ENCODE peak calls at places on chromosomes 12 and 14, in five cellular contexts. One of them, this sample, is unnamed.

GRCh38 chr14:105470812-105471771 is 3.5 kb upstream of the CRIP2 start:
- DNase-seq in AG04450: no peak
- DNase-seq in right atrium auricular region: no peak
- DNase-seq in hepatocyte: no peak
- DNase-seq in suprapubic skin: no peak
- DNase-seq in this sample: no peak

GRCh38 chr14:40188006-40188405 is 755.8 kb upstream of the FBXO33 start:
- DNase-seq in hepatocyte: no peak
- DNase-seq in right atrium auricular region: no peak
- DNase-seq in AG04450: no peak
- DNase-seq in suprapubic skin: no peak
- DNase-seq in this sample: no peak

GRCh38 chr14:68817513-68818212 is 24.8 kb upstream of the ZFP36L1 start:
- DNase-seq in suprapubic skin: no peak
- DNase-seq in hepatocyte: peak
- DNase-seq in right atrium auricular region: no peak
- DNase-seq in AG04450: no peak
- DNase-seq in this sample: no peak

GRCh38 chr12:75177997-75178396 is 31.6 kb downstream of the KCNC2 start:
- DNase-seq in AG04450: peak
- DNase-seq in hepatocyte: peak
- DNase-seq in right atrium auricular region: no peak
- DNase-seq in suprapubic skin: no peak
- DNase-seq in this sample: no peak

GRCh38 chr12:121299662-121300061 is 3.2 kb upstream of the CAMKK2 start:
- DNase-seq in suprapubic skin: no peak
- DNase-seq in AG04450: no peak
- DNase-seq in hepatocyte: no peak
- DNase-seq in right atrium auricular region: no peak
- DNase-seq in this sample: no peak

GRCh38 chr14:77980475-77981321 is 180.8 kb downstream of the ADCK1 start:
- DNase-seq in suprapubic skin: no peak
- DNase-seq in hepatocyte: peak
- DNase-seq in right atrium auricular region: no peak
- DNase-seq in AG04450: no peak
- DNase-seq in this sample: no peak

GRCh38 chr14:44701563-44702263 is 194.6 kb upstream of the FSCB start:
- DNase-seq in right atrium auricular region: no peak
- DNase-seq in hepatocyte: no peak
- DNase-seq in suprapubic skin: no peak
- DNase-seq in AG04450: no peak
- DNase-seq in this sample: no peak

GRCh38 chr12:121669525-121669908 is at the start of gene MORN3:
- DNase-seq in suprapubic skin: no peak
- DNase-seq in AG04450: no peak
- DNase-seq in hepatocyte: no peak
- DNase-seq in right atrium auricular region: no peak
- DNase-seq in this sample: no peak

GRCh38 chr12:82415402-82415801 is 57.1 kb downstream of the METTL25 start:
- DNase-seq in suprapubic skin: no peak
- DNase-seq in right atrium auricular region: no peak
- DNase-seq in hepatocyte: no peak
- DNase-seq in AG04450: no peak
- DNase-seq in this sample: no peak

GRCh38 chr12:67648306-67649164 is at the start of gene DYRK2:
- DNase-seq in AG04450: no peak
- DNase-seq in right atrium auricular region: peak
- DNase-seq in hepatocyte: peak
- DNase-seq in suprapubic skin: peak
- DNase-seq in this sample: peak
- TF ChIP-seq CTCF in AG04450: no peak
- TF ChIP-seq CTCF in right atrium auricular region: peak
- TF ChIP-seq CTCF in hepatocyte: peak
- TF ChIP-seq CTCF in suprapubic skin: no peak
- TF ChIP-seq CTCF in this sample: no peak

DNA sequence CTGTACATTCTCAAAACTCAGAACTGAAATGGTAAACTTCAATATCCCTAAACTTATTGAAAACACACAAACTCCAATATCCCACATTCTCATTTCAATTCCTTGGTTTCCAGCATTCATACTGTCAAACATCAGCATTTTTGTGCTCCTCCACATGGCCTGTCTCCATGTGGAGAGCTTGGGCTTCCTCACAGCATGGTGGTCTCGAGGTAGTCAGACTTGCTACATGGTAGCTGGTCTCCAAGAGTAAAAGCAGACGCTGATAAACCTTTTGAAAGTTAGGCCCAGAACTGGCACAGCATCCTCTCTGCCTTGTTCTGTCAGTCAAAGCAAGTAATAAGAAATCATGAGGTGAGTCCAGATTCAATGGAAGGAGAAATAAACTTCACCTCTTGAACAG is 70.5 kb downstream of the VCPKMT start:
- DNase-seq in AG04450: no peak
- DNase-seq in hepatocyte: no peak
- DNase-seq in suprapubic skin: no peak
- DNase-seq in right atrium auricular region: no peak
- DNase-seq in this sample: no peak
- H3K27ac ChIP-seq in AG04450: no peak
- H3K27ac ChIP-seq in hepatocyte: peak
- H3K27ac ChIP-seq in suprapubic skin: peak
- H3K27ac ChIP-seq in right atrium auricular region: peak
- H3K27ac ChIP-seq in this sample: peak

DNA sequence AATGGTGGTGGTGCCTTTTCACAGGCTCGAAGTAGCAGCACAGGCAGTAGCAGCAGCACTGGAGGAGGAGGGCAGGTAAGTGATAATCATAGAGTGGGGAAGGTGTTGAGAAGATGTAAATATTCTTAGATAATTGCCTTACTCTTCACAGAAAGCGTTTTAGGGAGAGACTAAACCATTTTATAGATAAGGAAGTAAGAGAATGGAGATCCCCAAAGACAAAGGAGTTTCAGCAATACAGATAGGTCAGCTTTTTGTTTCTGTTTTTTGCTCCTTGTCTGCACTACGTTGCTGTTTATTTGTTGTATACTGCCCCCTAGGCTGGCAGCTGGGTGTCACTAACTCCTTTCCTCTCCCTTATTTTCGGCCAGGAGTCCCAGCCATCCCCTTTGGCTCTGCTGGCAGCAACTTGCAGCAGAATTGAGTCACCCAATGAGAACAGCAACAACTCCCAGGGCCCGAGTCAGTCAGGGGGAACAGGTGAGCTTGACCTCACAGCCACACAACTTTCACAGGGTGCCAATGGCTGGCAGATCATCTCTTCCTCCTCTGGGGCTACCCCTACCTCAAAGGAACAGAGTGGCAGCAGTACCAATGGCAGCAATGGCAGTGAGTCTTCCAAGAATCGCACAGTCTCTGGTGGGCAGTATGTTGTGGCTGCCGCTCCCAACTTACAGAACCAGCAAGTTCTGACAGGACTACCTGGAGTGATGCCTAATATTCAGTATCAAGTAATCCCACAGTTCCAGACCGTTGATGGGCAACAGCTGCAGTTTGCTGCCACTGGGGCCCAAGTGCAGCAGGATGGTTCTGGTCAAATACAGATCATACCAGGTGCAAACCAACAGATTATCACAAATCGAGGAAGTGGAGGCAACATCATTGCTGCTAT is 2.0 kb downstream of the SP1 start:
- DNase-seq in right atrium auricular region: peak
- DNase-seq in suprapubic skin: peak
- DNase-seq in AG04450: no peak
- DNase-seq in hepatocyte: peak
- DNase-seq in this sample: no peak
- H3K4me3 ChIP-seq in right atrium auricular region: no peak
- H3K4me3 ChIP-seq in suprapubic skin: peak
- H3K4me3 ChIP-seq in AG04450: peak
- H3K4me3 ChIP-seq in hepatocyte: peak
- H3K4me3 ChIP-seq in this sample: peak

DNA sequence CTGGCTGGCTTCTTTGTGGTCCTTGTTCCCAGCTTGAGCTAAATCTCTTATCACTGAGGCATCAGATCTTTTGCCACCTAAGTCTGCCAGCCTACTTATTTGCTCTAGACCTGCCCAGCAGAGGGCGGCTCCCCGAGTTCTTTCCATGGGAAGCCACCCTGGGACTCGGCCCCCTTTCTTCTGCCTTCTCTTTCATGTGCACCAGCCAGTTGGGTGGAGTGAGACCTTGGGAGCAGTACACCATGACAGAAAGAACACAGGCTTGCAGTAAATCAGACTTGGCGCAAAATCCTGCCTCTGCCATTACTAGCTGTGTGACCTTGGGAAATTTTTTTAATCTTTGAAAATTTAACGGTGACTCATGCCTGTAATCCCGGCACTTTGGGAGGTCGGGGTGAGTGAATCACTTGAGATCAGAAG is 7.4 kb downstream of the SMAGP start:
- DNase-seq in AG04450: no peak
- DNase-seq in suprapubic skin: peak
- DNase-seq in hepatocyte: no peak
- DNase-seq in right atrium auricular region: no peak
- DNase-seq in this sample: no peak
- TF ChIP-seq CTCF in AG04450: peak
- TF ChIP-seq CTCF in suprapubic skin: no peak
- TF ChIP-seq CTCF in hepatocyte: no peak
- TF ChIP-seq CTCF in right atrium auricular region: no peak
- TF ChIP-seq CTCF in this sample: no peak

This sample was measured in coronary artery.